ENCODE peak calls at places on chromosome 21, in seven cellular contexts. G is NCI-H1417; S is NCI-H1930; E is stimulated activated CD8-positive, alpha-beta memory T cell treated with anti-CD3 and anti-CD28 coated beads, Interleukin-4, amount 100 ng/mL, for 1 hour; B is AG09309; Y is sigmoid colon; O is A172. A is an unnamed sample.
A peak's percentile ranks its signal among the peaks of the same experiment; 100 is the strongest.

GRCh38 chr21:44312716-44313115 is 12.9 kb downstream of the PFKL start:
- DNase-seq in G (no peak), S (no peak), E (no peak), B (no peak), Y (no peak), O (no peak), A (no peak)

GRCh38 chr21:44454747-44455523 is at the start of gene LRRC3:
- DNase-seq in G (peak; percentile 85), S (peak; percentile 76), E (peak; percentile 60), B (no peak), Y (peak; percentile 95), O (peak; percentile 28), A (peak; percentile 96)

GRCh38 chr21:45408271-45408791 is 3.4 kb downstream of the COL18A1 start:
- DNase-seq in G (no peak), S (no peak), E (no peak), B (no peak), Y (peak; percentile 62), O (no peak), A (no peak)

GRCh38 chr21:31282095-31282709 is 61.9 kb downstream of the TIAM1 start:
- DNase-seq in G (no peak), S (no peak), E (no peak), B (peak; percentile 91), Y (no peak), O (peak; percentile 99), A (no peak)

GRCh38 chr21:39030127-39030884 is 152.9 kb downstream of the PSMG1 start:
- DNase-seq in G (no peak), S (no peak), E (no peak), B (no peak), Y (peak; percentile 43), O (no peak), A (no peak)

GRCh38 chr21:35333831-35334593 is 284.9 kb upstream of the RUNX1 start:
- DNase-seq in G (no peak), S (peak; percentile 56), E (no peak), B (no peak), Y (no peak), O (no peak), A (peak; percentile 65)

GRCh38 chr21:15003463-15004135 is 61.2 kb downstream of the NRIP1 start:
- DNase-seq in G (peak; percentile 92), S (peak; percentile 83), E (no peak), B (no peak), Y (no peak), O (no peak), A (no peak)

GRCh38 chr21:39136711-39137110 is 46.5 kb downstream of the PSMG1 start:
- DNase-seq in G (no peak), S (no peak), E (no peak), B (no peak), Y (no peak), O (peak; percentile 55), A (no peak)

GRCh38 chr21:46469275-46469674 is 10.6 kb downstream of the DIP2A start:
- DNase-seq in G (no peak), S (no peak), E (no peak), B (no peak), Y (no peak), O (no peak), A (no peak)

GRCh38 chr21:34274001-34274400 is 89.8 kb upstream of the KCNE2 start:
- DNase-seq in G (no peak), S (no peak), E (no peak), B (no peak), Y (no peak), O (peak; percentile 24), A (no peak)

A was measured in upper lobe of right lung.